ENCODE peak calls at places on chromosomes 4 and X, in four cellular contexts. K is PC-3, T is MM.1S, G is brain microvascular endothelial cell. D is an unnamed sample.

GRCh38 chr4:118917582-118917981 is 28.9 kb downstream of the SYNPO2 start:
- DNase-seq in T (no peak), K (peak; percentile 51), G (no peak), D (no peak)

GRCh38 chr4:35080799-35081198 is 1163.5 kb downstream of the ARAP2 start:
- DNase-seq in K (no peak), G (no peak), T (no peak), D (no peak)

GRCh38 chr4:107279729-107280128 is 243.6 kb upstream of the DKK2 start:
- DNase-seq in G (peak; percentile 19), T (no peak), K (peak; percentile 51), D (peak; percentile 53)

GRCh38 chrX:33272986-33273385 is 61.6 kb upstream of the DMD start:
- DNase-seq in T (no peak), G (no peak), K (no peak), D (no peak)

GRCh38 chr4:140818433-140818832 is 62.2 kb upstream of the TBC1D9 start:
- DNase-seq in K (no peak), G (no peak), T (no peak), D (no peak)

GRCh38 chr4:85783483-85783882 is 308.5 kb downstream of the ARHGAP24 start:
- DNase-seq in K (peak; percentile 63), G (peak; percentile 90), T (no peak), D (no peak)

GRCh38 chrX:149286940-149287349 is 218.2 kb downstream of the IDS start:
- DNase-seq in K (peak; percentile 52), T (peak; percentile 52), G (peak; percentile 36), D (no peak)

GRCh38 chr4:102344520-102344954 is 745 bp downstream of the SLC39A8 start:
- DNase-seq in K (peak; percentile 52), T (peak; percentile 79), G (peak; percentile 45), D (no peak)

GRCh38 chr4:78616046-78616498 is 64.5 kb downstream of the ANXA3 start:
- DNase-seq in T (no peak), K (no peak), G (peak; percentile 52), D (peak; percentile 68)

GRCh38 chrX:39758791-39759525 is 338.8 kb downstream of the BCOR start:
- DNase-seq in K (no peak), T (no peak), G (no peak), D (no peak)

GRCh38 chrX:120244735-120245498 is 5.7 kb upstream of the ZBTB33 start:
- DNase-seq in G (peak; percentile 61), T (peak; percentile 59), K (peak; percentile 90), D (peak; percentile 28)

GRCh38 chr4:139609647-139610046 is 53.6 kb upstream of the SETD7 start:
- DNase-seq in T (no peak), K (peak; percentile 42), G (peak; percentile 61), D (no peak)

GRCh38 chr4:61079427-61079826 is 120.7 kb upstream of the ADGRL3 start:
- DNase-seq in G (no peak), K (peak; percentile 51), T (no peak), D (no peak)

D was measured in non-pigmented ciliary epithelial cell.